ENCODE peak calls at places on chromosomes 13 and 19, in nine cellular contexts. L, P, K, C, V, U, E, W and Y are unnamed samples.

GRCh38 chr19:344625-345319 is at the start of gene MIER2:
- DNase-seq in L (peak), P (peak), K (peak), C (peak), V (peak), U (peak), E (peak), W (peak), Y (peak)

GRCh38 chr13:98298599-98298998 is 121.5 kb upstream of the RNF113B start:
- DNase-seq in L (no peak), P (no peak), K (no peak), C (no peak), V (no peak), U (no peak), E (no peak), W (no peak), Y (no peak)

GRCh38 chr19:46221981-46222610 is 7.4 kb upstream of the IGFL1 start:
- DNase-seq in L (peak), P (no peak), K (no peak), C (peak), V (peak), U (no peak), E (peak), W (no peak), Y (no peak)

GRCh38 chr19:14150770-14151661 is 14.6 kb upstream of the ASF1B start:
- DNase-seq in L (no peak), P (no peak), K (no peak), C (no peak), V (no peak), U (no peak), E (no peak), W (no peak), Y (no peak)

GRCh38 chr19:35710784-35711723 is 6.7 kb downstream of the ZBTB32 start:
- DNase-seq in L (no peak), P (peak), K (no peak), C (no peak), V (no peak), U (no peak), E (no peak), W (peak), Y (no peak)

GRCh38 chr19:53553865-53554791 is 16.2 kb downstream of the ZNF331 start:
- DNase-seq in L (peak), P (peak), K (no peak), C (no peak), V (peak), U (peak), E (peak), W (peak), Y (no peak)

GRCh38 chr13:45361596-45362206 is 20.7 kb upstream of the TPT1 start:
- DNase-seq in L (no peak), P (no peak), K (peak), C (peak), V (peak), U (no peak), E (no peak), W (no peak), Y (no peak)

GRCh38 chr13:113832631-113833030 is 31.2 kb downstream of the GAS6 start:
- DNase-seq in L (peak), P (no peak), K (no peak), C (no peak), V (no peak), U (no peak), E (no peak), W (no peak), Y (no peak)

GRCh38 chr13:42876270-42876714 is 94.9 kb downstream of the FAM216B start:
- DNase-seq in L (no peak), P (no peak), K (no peak), C (peak), V (no peak), U (no peak), E (no peak), W (no peak), Y (no peak)

GRCh38 chr19:23932878-23933277 is 18.2 kb downstream of the ZNF726 start:
- DNase-seq in L (no peak), P (no peak), K (no peak), C (no peak), V (no peak), U (no peak), E (no peak), W (no peak), Y (no peak)

GRCh38 chr13:113969973-113970611 is 3.8 kb downstream of the C13orf46 start:
- DNase-seq in L (peak), P (no peak), K (no peak), C (no peak), V (no peak), U (no peak), E (peak), W (no peak), Y (no peak)

GRCh38 chr13:100707818-100708740 is 33.5 kb upstream of the TMTC4 start:
- DNase-seq in L (no peak), P (no peak), K (no peak), C (no peak), V (no peak), U (no peak), E (no peak), W (no peak), Y (no peak)

GRCh38 chr19:45601524-45602522 is at the start of gene GPR4:
- DNase-seq in L (peak), P (no peak), K (no peak), C (peak), V (peak), U (no peak), E (peak), W (no peak), Y (no peak)

GRCh38 chr19:609001-609340 is 19.3 kb downstream of the HCN2 start:
- DNase-seq in L (no peak), P (no peak), K (no peak), C (no peak), V (no peak), U (peak), E (peak), W (no peak), Y (no peak)

GRCh38 chr13:104831823-104832222 is 1703.6 kb downstream of the EFNB2 start:
- DNase-seq in L (no peak), P (no peak), K (no peak), C (no peak), V (no peak), U (no peak), E (no peak), W (no peak), Y (no peak)

GRCh38 chr19:35431147-35431807 is 16.8 kb upstream of the FFAR2 start:
- DNase-seq in L (no peak), P (no peak), K (no peak), C (no peak), V (no peak), U (no peak), E (no peak), W (no peak), Y (no peak)

GRCh38 chr19:2061936-2062729 is 11.1 kb upstream of the MKNK2 start:
- DNase-seq in L (peak), P (no peak), K (no peak), C (peak), V (no peak), U (no peak), E (no peak), W (no peak), Y (no peak)

GRCh38 chr13:102466836-102467235 is 65.0 kb upstream of the FGF14 start:
- DNase-seq in L (no peak), P (no peak), K (no peak), C (no peak), V (no peak), U (no peak), E (no peak), W (no peak), Y (no peak)

GRCh38 chr13:33106656-33107402 is 90.6 kb downstream of the KL start:
- DNase-seq in L (no peak), P (no peak), K (no peak), C (no peak), V (peak), U (no peak), E (no peak), W (no peak), Y (no peak)